ENCODE peak calls at places on chromosomes 2 and 18, in ten cellular contexts. B is hepatocyte; K is CD4-positive, CD25-positive, alpha-beta regulatory T cell; P is Panc1; T is right cardiac atrium; M is body of pancreas; G is GM23248; N is A673; Y is fibroblast of lung; Q is tibial nerve. C is an unnamed sample.

GRCh38 chr2:44933434-44933951 is 8.0 kb upstream of the SIX3 start:
- DNase-seq in B (no peak), K (no peak), P (no peak), T (no peak), M (no peak), G (no peak), N (no peak), Y (no peak), Q (no peak), C (no peak)

GRCh38 chr2:240289701-240290431 is 145.6 kb upstream of the GPC1 start:
- DNase-seq in B (no peak), K (no peak), P (no peak), T (no peak), M (no peak), G (no peak), N (no peak), Y (no peak), Q (no peak), C (no peak)

GRCh38 chr2:67670704-67671300 is 273.7 kb downstream of the ETAA1 start:
- DNase-seq in B (peak; percentile 18), K (no peak), P (no peak), T (no peak), M (no peak), G (no peak), N (no peak), Y (no peak), Q (no peak), C (no peak)

GRCh38 chr2:74867841-74868658 is 34.1 kb downstream of the HK2 start:
- DNase-seq in B (peak; percentile 47), K (no peak), P (no peak), T (no peak), M (peak; percentile 39), G (peak; percentile 84), N (no peak), Y (peak; percentile 78), Q (no peak), C (no peak)

GRCh38 chr2:208783184-208783583 is 376.6 kb downstream of the PTH2R start:
- DNase-seq in B (no peak), K (no peak), P (no peak), T (no peak), M (no peak), G (no peak), N (no peak), Y (no peak), Q (no peak), C (no peak)

GRCh38 chr2:152098798-152099654 is at the start of gene CACNB4:
- DNase-seq in B (peak; percentile 39), K (no peak), P (no peak), T (no peak), M (peak; percentile 14), G (peak; percentile 46), N (peak; percentile 25), Y (no peak), Q (no peak), C (no peak)

GRCh38 chr18:58196881-58197872 is 153.2 kb downstream of the NEDD4L start:
- DNase-seq in B (no peak), K (no peak), P (no peak), T (no peak), M (no peak), G (no peak), N (no peak), Y (no peak), Q (no peak), C (no peak)

GRCh38 chr2:79717364-79718007 is 204.6 kb downstream of the CTNNA2 start:
- DNase-seq in B (peak; percentile 23), K (no peak), P (peak; percentile 33), T (no peak), M (no peak), G (peak; percentile 69), N (no peak), Y (peak; percentile 99), Q (no peak), C (no peak)

GRCh38 chr2:136141510-136142154 is 23.7 kb upstream of the CXCR4 start:
- DNase-seq in B (peak; percentile 29), K (no peak), P (no peak), T (no peak), M (no peak), G (no peak), N (peak; percentile 18), Y (no peak), Q (no peak), C (no peak)

GRCh38 chr2:129768485-129769258 is 210.8 kb upstream of the RAB6C start:
- DNase-seq in B (no peak), K (no peak), P (no peak), T (no peak), M (no peak), G (no peak), N (no peak), Y (no peak), Q (no peak), C (no peak)

DNA sequence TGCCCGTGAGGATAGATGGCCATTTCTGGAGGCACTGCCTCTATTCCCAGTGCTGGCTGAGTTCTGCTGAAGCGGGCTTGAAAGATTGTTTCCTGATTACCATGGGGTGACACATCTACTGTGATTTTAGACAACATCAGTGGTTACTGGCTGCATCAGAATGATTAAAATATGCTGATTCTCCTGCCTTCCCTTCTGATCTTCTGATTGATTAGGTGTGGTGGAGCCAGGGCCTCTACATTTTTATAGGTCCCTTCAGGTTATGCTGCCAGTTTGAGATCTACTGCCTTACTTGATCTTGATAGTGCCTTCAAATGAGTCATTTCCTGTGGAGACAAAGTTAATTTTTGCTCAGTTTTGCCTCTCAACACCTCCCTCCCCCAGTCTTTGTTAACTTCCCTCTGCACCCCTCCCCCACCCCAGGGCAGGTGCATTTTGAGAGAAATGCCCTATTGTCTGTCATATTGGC is 31.6 kb upstream of the SNORC start:
- DNase-seq in B (peak; percentile 23), K (peak; percentile 57), P (no peak), T (no peak), M (no peak), G (peak; percentile 26), N (peak; percentile 47), Y (peak; percentile 47), Q (no peak), C (no peak)
- H3K27ac ChIP-seq in B (peak overlapping the region; percentile 11), K (peak overlapping the region; percentile 80), P (peak overlapping the region; percentile 44), T (no peak overlapping the region), M (no peak overlapping the region), G (no peak overlapping the region), N (no peak overlapping the region), Y (no peak overlapping the region), Q (no peak overlapping the region), C (peak overlapping the region; percentile 33)

DNA sequence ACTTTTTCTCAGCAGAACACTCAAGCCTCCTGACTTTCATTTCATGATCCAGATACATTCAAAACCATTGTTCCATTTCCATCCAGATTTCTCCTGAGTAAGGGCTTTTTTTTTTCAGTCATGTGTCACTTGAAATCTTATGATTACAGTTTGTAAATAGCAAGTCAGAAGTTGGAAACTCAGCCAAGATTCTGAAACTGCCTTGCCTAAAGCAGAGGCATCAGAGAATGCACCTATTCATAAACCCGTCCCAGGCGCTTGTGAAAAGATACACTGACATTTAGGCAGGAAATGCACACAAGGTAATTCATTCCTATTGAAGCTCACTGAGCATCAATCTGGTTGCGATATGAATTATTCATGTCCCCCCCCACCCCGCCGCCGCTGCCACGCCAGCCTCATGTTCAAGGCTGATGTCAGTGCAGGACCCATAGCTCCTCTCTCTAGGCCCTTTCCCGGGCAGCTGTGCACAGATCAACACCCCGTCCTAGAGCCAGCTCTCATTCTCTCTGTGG is 30.4 kb upstream of the MGAT4A start:
- DNase-seq in B (no peak), K (no peak), P (no peak), T (no peak), M (no peak), G (no peak), N (no peak), Y (no peak), Q (no peak), C (no peak)
- H3K4me1 ChIP-seq in B (peaks cover 2% of the 10 kb centered on the region), K (peaks cover 52% of the 10 kb centered on the region), P (no peaks in the 10 kb centered on the region), T (peaks cover 5% of the 10 kb centered on the region), M (peaks cover 25% of the 10 kb centered on the region), G (peaks cover 11% of the 10 kb centered on the region), N (no peaks in the 10 kb centered on the region), Y (no peaks in the 10 kb centered on the region), Q (peaks cover 12% of the 10 kb centered on the region), C (peaks cover 68% of the 10 kb centered on the region)

GRCh38 chr2:218500501-218501060 is 67.6 kb downstream of the USP37 start:
- DNase-seq in B (no peak), K (no peak), P (no peak), T (no peak), M (no peak), G (no peak), N (no peak), Y (no peak), Q (no peak), C (no peak)

GRCh38 chr2:218505754-218506371 is 62.3 kb downstream of the USP37 start:
- DNase-seq in B (no peak), K (no peak), P (no peak), T (no peak), M (no peak), G (no peak), N (peak; percentile 83), Y (no peak), Q (no peak), C (no peak)

GRCh38 chr2:218501665-218502064 is 66.5 kb downstream of the USP37 start:
- DNase-seq in B (peak; percentile 8), K (no peak), P (no peak), T (no peak), M (no peak), G (peak; percentile 58), N (peak; percentile 54), Y (peak; percentile 73), Q (no peak), C (no peak)
- H3K4me3 ChIP-seq in B (no peak overlapping the region), K (no peak overlapping the region), P (no peak overlapping the region), T (no peak overlapping the region), M (no peak overlapping the region), G (no peak overlapping the region), N (no peak overlapping the region), Y (no peak overlapping the region), Q (no peak overlapping the region), C (no peak overlapping the region)

GRCh38 chr2:108591163-108591562 is 56.9 kb downstream of the LIMS1 start:
- DNase-seq in B (no peak), K (no peak), P (no peak), T (no peak), M (no peak), G (no peak), N (no peak), Y (no peak), Q (no peak), C (no peak)

GRCh38 chr2:108587621-108588020 is 53.4 kb downstream of the LIMS1 start:
- DNase-seq in B (peak; percentile 42), K (no peak), P (no peak), T (peak; percentile 63), M (no peak), G (peak; percentile 93), N (no peak), Y (peak; percentile 95), Q (no peak), C (no peak)

GRCh38 chr2:108589372-108589771 is 55.1 kb downstream of the LIMS1 start:
- DNase-seq in B (no peak), K (no peak), P (no peak), T (no peak), M (no peak), G (no peak), N (no peak), Y (no peak), Q (no peak), C (no peak)

GRCh38 chr2:108588070-108588668 is 53.9 kb downstream of the LIMS1 start:
- DNase-seq in B (no peak), K (no peak), P (no peak), T (no peak), M (no peak), G (peak; percentile 27), N (no peak), Y (peak; percentile 35), Q (no peak), C (no peak)

DNA sequence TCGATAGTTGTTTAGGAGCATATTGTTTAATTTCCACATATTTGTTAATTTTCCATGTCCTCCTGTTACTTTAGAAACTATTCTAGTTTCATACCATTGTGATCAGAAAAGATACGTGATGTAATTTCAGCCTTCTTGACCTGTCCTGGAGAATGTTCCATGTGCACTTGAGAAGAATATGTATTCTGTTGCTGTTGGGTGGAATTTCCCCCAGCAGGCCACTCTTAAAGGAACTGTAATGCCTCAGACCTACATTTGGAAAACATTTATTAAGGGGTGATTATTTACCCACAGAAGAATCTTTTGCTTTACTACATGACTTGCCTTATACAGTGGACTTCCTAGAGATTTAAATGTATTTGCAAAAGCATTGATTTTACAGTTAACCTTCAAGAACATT is 55.5 kb downstream of the LIMS1 start:
- DNase-seq in B (no peak), K (no peak), P (no peak), T (no peak), M (no peak), G (no peak), N (no peak), Y (peak; percentile 47), Q (no peak), C (no peak)
- H3K27ac ChIP-seq in B (peak overlapping the region; percentile 80), K (no peak overlapping the region), P (no peak overlapping the region), T (no peak overlapping the region), M (no peak overlapping the region), G (no peak overlapping the region), N (no peak overlapping the region), Y (no peak overlapping the region), Q (no peak overlapping the region), C (no peak overlapping the region)

C was measured in CD8-positive, alpha-beta memory T cell.